ENCODE peak calls at places on chromosome 14, in ten cellular contexts. One of them, this sample, is unnamed.

GRCh38 chr14:76924363-76925151 is 98.3 kb downstream of the LRRC74A start:
- DNase-seq in GM10248: no peak
- DNase-seq in substantia nigra: peak
- DNase-seq in HT1080: no peak
- DNase-seq in heart left ventricle: no peak
- DNase-seq in HCT116: no peak
- DNase-seq in HFFc6: no peak
- DNase-seq in AG20443: no peak
- DNase-seq in GM03348: no peak
- DNase-seq in NCI-H2081: peak
- DNase-seq in this sample: peak

GRCh38 chr14:89422181-89422951 is 5.3 kb upstream of the FOXN3 start:
- DNase-seq in GM03348: no peak
- DNase-seq in HT1080: no peak
- DNase-seq in NCI-H2081: no peak
- DNase-seq in AG20443: no peak
- DNase-seq in HCT116: no peak
- DNase-seq in heart left ventricle: no peak
- DNase-seq in substantia nigra: no peak
- DNase-seq in HFFc6: no peak
- DNase-seq in GM10248: no peak
- DNase-seq in this sample: no peak

GRCh38 chr14:35949933-35950332 is 123.8 kb downstream of the BRMS1L start:
- DNase-seq in GM03348: no peak
- DNase-seq in HCT116: no peak
- DNase-seq in substantia nigra: no peak
- DNase-seq in heart left ventricle: no peak
- DNase-seq in HT1080: no peak
- DNase-seq in HFFc6: no peak
- DNase-seq in AG20443: no peak
- DNase-seq in NCI-H2081: peak
- DNase-seq in GM10248: no peak
- DNase-seq in this sample: no peak

GRCh38 chr14:94015223-94015622 is 10.9 kb upstream of the OTUB2 start:
- DNase-seq in AG20443: no peak
- DNase-seq in GM03348: no peak
- DNase-seq in NCI-H2081: no peak
- DNase-seq in heart left ventricle: no peak
- DNase-seq in HCT116: no peak
- DNase-seq in HT1080: no peak
- DNase-seq in GM10248: no peak
- DNase-seq in substantia nigra: no peak
- DNase-seq in HFFc6: no peak
- DNase-seq in this sample: no peak

GRCh38 chr14:74888164-74889158 is 6.7 kb downstream of the DLST start:
- DNase-seq in AG20443: no peak
- DNase-seq in substantia nigra: no peak
- DNase-seq in HCT116: peak
- DNase-seq in NCI-H2081: no peak
- DNase-seq in GM03348: no peak
- DNase-seq in HFFc6: peak
- DNase-seq in GM10248: no peak
- DNase-seq in HT1080: peak
- DNase-seq in heart left ventricle: no peak
- DNase-seq in this sample: no peak

GRCh38 chr14:74732387-74732786 is 19.4 kb downstream of the FCF1 start:
- DNase-seq in HCT116: no peak
- DNase-seq in GM10248: no peak
- DNase-seq in GM03348: no peak
- DNase-seq in NCI-H2081: no peak
- DNase-seq in substantia nigra: no peak
- DNase-seq in HT1080: no peak
- DNase-seq in HFFc6: no peak
- DNase-seq in AG20443: no peak
- DNase-seq in heart left ventricle: no peak
- DNase-seq in this sample: no peak

GRCh38 chr14:81164167-81164774 is 56.5 kb downstream of the GTF2A1 start:
- DNase-seq in NCI-H2081: peak
- DNase-seq in GM10248: peak
- DNase-seq in substantia nigra: peak
- DNase-seq in GM03348: peak
- DNase-seq in heart left ventricle: peak
- DNase-seq in AG20443: peak
- DNase-seq in HT1080: peak
- DNase-seq in HCT116: peak
- DNase-seq in HFFc6: peak
- DNase-seq in this sample: no peak

GRCh38 chr14:99884834-99885648 is 91.8 kb downstream of the EML1 start:
- DNase-seq in substantia nigra: peak
- DNase-seq in GM10248: peak
- DNase-seq in HCT116: peak
- DNase-seq in AG20443: peak
- DNase-seq in NCI-H2081: peak
- DNase-seq in HT1080: peak
- DNase-seq in HFFc6: peak
- DNase-seq in heart left ventricle: no peak
- DNase-seq in GM03348: peak
- DNase-seq in this sample: no peak

GRCh38 chr14:105881021-105881930 is 354.9 kb downstream of the TMEM121 start:
- DNase-seq in GM10248: peak
- DNase-seq in NCI-H2081: no peak
- DNase-seq in HFFc6: no peak
- DNase-seq in heart left ventricle: peak
- DNase-seq in substantia nigra: no peak
- DNase-seq in AG20443: no peak
- DNase-seq in HT1080: no peak
- DNase-seq in GM03348: no peak
- DNase-seq in HCT116: no peak
- DNase-seq in this sample: no peak

GRCh38 chr14:106556665-106557289 is 1030.4 kb downstream of the TMEM121 start:
- DNase-seq in substantia nigra: no peak
- DNase-seq in HFFc6: no peak
- DNase-seq in HCT116: no peak
- DNase-seq in AG20443: no peak
- DNase-seq in GM03348: no peak
- DNase-seq in HT1080: peak
- DNase-seq in NCI-H2081: no peak
- DNase-seq in heart left ventricle: no peak
- DNase-seq in GM10248: peak
- DNase-seq in this sample: no peak

GRCh38 chr14:74619672-74620131 is 7.7 kb upstream of the LTBP2 start:
- DNase-seq in HCT116: no peak
- DNase-seq in NCI-H2081: no peak
- DNase-seq in GM10248: no peak
- DNase-seq in HT1080: peak
- DNase-seq in GM03348: peak
- DNase-seq in heart left ventricle: peak
- DNase-seq in HFFc6: peak
- DNase-seq in AG20443: peak
- DNase-seq in substantia nigra: no peak
- DNase-seq in this sample: no peak

GRCh38 chr14:81211844-81212243 is 8.9 kb downstream of the GTF2A1 start:
- DNase-seq in heart left ventricle: peak
- DNase-seq in HFFc6: peak
- DNase-seq in GM10248: no peak
- DNase-seq in HCT116: no peak
- DNase-seq in GM03348: no peak
- DNase-seq in HT1080: no peak
- DNase-seq in AG20443: peak
- DNase-seq in substantia nigra: peak
- DNase-seq in NCI-H2081: no peak
- DNase-seq in this sample: no peak

GRCh38 chr14:20683896-20684661 is at the start of gene RNASE4:
- DNase-seq in substantia nigra: peak
- DNase-seq in heart left ventricle: peak
- DNase-seq in HT1080: peak
- DNase-seq in GM03348: peak
- DNase-seq in GM10248: peak
- DNase-seq in AG20443: peak
- DNase-seq in HFFc6: peak
- DNase-seq in HCT116: peak
- DNase-seq in NCI-H2081: peak
- DNase-seq in this sample: peak

GRCh38 chr14:81176224-81176623 is 44.5 kb downstream of the GTF2A1 start:
- DNase-seq in HFFc6: no peak
- DNase-seq in substantia nigra: peak
- DNase-seq in GM10248: no peak
- DNase-seq in AG20443: no peak
- DNase-seq in heart left ventricle: peak
- DNase-seq in GM03348: no peak
- DNase-seq in HCT116: no peak
- DNase-seq in NCI-H2081: no peak
- DNase-seq in HT1080: no peak
- DNase-seq in this sample: no peak

GRCh38 chr14:56487761-56488160 is 91.8 kb upstream of the TMEM260 start:
- DNase-seq in HT1080: no peak
- DNase-seq in NCI-H2081: no peak
- DNase-seq in GM10248: no peak
- DNase-seq in heart left ventricle: no peak
- DNase-seq in HFFc6: peak
- DNase-seq in GM03348: no peak
- DNase-seq in AG20443: peak
- DNase-seq in HCT116: no peak
- DNase-seq in substantia nigra: no peak
- DNase-seq in this sample: no peak

GRCh38 chr14:105884808-105885281 is 358.5 kb downstream of the TMEM121 start:
- DNase-seq in AG20443: no peak
- DNase-seq in HT1080: no peak
- DNase-seq in NCI-H2081: no peak
- DNase-seq in substantia nigra: no peak
- DNase-seq in GM10248: peak
- DNase-seq in heart left ventricle: peak
- DNase-seq in HFFc6: no peak
- DNase-seq in GM03348: no peak
- DNase-seq in HCT116: no peak
- DNase-seq in this sample: no peak

GRCh38 chr14:94636744-94637412 is 24.7 kb downstream of the SERPINA3 start:
- DNase-seq in GM03348: no peak
- DNase-seq in HCT116: peak
- DNase-seq in AG20443: no peak
- DNase-seq in substantia nigra: no peak
- DNase-seq in heart left ventricle: no peak
- DNase-seq in HFFc6: no peak
- DNase-seq in GM10248: no peak
- DNase-seq in NCI-H2081: no peak
- DNase-seq in HT1080: no peak
- DNase-seq in this sample: no peak

GRCh38 chr14:53613404-53614253 is 343.0 kb downstream of the BMP4 start:
- DNase-seq in NCI-H2081: no peak
- DNase-seq in substantia nigra: no peak
- DNase-seq in HT1080: peak
- DNase-seq in GM03348: no peak
- DNase-seq in GM10248: peak
- DNase-seq in AG20443: no peak
- DNase-seq in heart left ventricle: no peak
- DNase-seq in HCT116: peak
- DNase-seq in HFFc6: no peak
- DNase-seq in this sample: no peak

GRCh38 chr14:105161314-105161713 is 7.3 kb downstream of the JAG2 start:
- DNase-seq in substantia nigra: no peak
- DNase-seq in NCI-H2081: peak
- DNase-seq in HFFc6: no peak
- DNase-seq in GM10248: no peak
- DNase-seq in AG20443: no peak
- DNase-seq in HT1080: no peak
- DNase-seq in HCT116: no peak
- DNase-seq in heart left ventricle: no peak
- DNase-seq in GM03348: no peak
- DNase-seq in this sample: no peak

GRCh38 chr14:39322807-39323206 is 89.1 kb downstream of the MIA2 start:
- DNase-seq in HT1080: no peak
- DNase-seq in HFFc6: peak
- DNase-seq in HCT116: no peak
- DNase-seq in GM03348: peak
- DNase-seq in NCI-H2081: no peak
- DNase-seq in GM10248: no peak
- DNase-seq in AG20443: peak
- DNase-seq in heart left ventricle: no peak
- DNase-seq in substantia nigra: no peak
- DNase-seq in this sample: no peak

GRCh38 chr14:54338696-54339317 is 58.0 kb upstream of the CDKN3 start:
- DNase-seq in heart left ventricle: no peak
- DNase-seq in HCT116: peak
- DNase-seq in GM10248: no peak
- DNase-seq in HFFc6: peak
- DNase-seq in NCI-H2081: no peak
- DNase-seq in GM03348: peak
- DNase-seq in HT1080: peak
- DNase-seq in substantia nigra: no peak
- DNase-seq in AG20443: peak
- DNase-seq in this sample: no peak

GRCh38 chr14:55715889-55716288 is 135.9 kb downstream of the KTN1 start:
- DNase-seq in substantia nigra: no peak
- DNase-seq in AG20443: peak
- DNase-seq in heart left ventricle: peak
- DNase-seq in NCI-H2081: no peak
- DNase-seq in HFFc6: peak
- DNase-seq in HCT116: no peak
- DNase-seq in GM10248: no peak
- DNase-seq in HT1080: peak
- DNase-seq in GM03348: peak
- DNase-seq in this sample: no peak

GRCh38 chr14:36941783-36942521 is 230.5 kb downstream of the SLC25A21 start:
- DNase-seq in GM10248: peak
- DNase-seq in HFFc6: peak
- DNase-seq in GM03348: peak
- DNase-seq in NCI-H2081: peak
- DNase-seq in substantia nigra: peak
- DNase-seq in HCT116: peak
- DNase-seq in HT1080: peak
- DNase-seq in heart left ventricle: peak
- DNase-seq in AG20443: peak
- DNase-seq in this sample: no peak

GRCh38 chr14:101499080-101499479 is 62.2 kb upstream of the DIO3 start:
- DNase-seq in NCI-H2081: no peak
- DNase-seq in HCT116: no peak
- DNase-seq in GM03348: no peak
- DNase-seq in GM10248: no peak
- DNase-seq in heart left ventricle: peak
- DNase-seq in AG20443: no peak
- DNase-seq in substantia nigra: no peak
- DNase-seq in HFFc6: no peak
- DNase-seq in HT1080: no peak
- DNase-seq in this sample: no peak

GRCh38 chr14:49424436-49425331 is 161.5 kb downstream of the RPS29 start:
- DNase-seq in heart left ventricle: no peak
- DNase-seq in GM03348: no peak
- DNase-seq in GM10248: no peak
- DNase-seq in substantia nigra: no peak
- DNase-seq in NCI-H2081: no peak
- DNase-seq in HCT116: no peak
- DNase-seq in AG20443: no peak
- DNase-seq in HFFc6: no peak
- DNase-seq in HT1080: peak
- DNase-seq in this sample: no peak

GRCh38 chr14:33062476-33062875 is 123.8 kb downstream of the NPAS3 start:
- DNase-seq in substantia nigra: no peak
- DNase-seq in HCT116: no peak
- DNase-seq in AG20443: no peak
- DNase-seq in GM03348: no peak
- DNase-seq in HFFc6: no peak
- DNase-seq in NCI-H2081: no peak
- DNase-seq in HT1080: peak
- DNase-seq in heart left ventricle: no peak
- DNase-seq in GM10248: no peak
- DNase-seq in this sample: no peak

GRCh38 chr14:28784262-28785021 is 17.9 kb downstream of the FOXG1 start:
- DNase-seq in substantia nigra: no peak
- DNase-seq in HCT116: no peak
- DNase-seq in NCI-H2081: peak
- DNase-seq in GM10248: no peak
- DNase-seq in HT1080: no peak
- DNase-seq in GM03348: no peak
- DNase-seq in AG20443: no peak
- DNase-seq in heart left ventricle: no peak
- DNase-seq in HFFc6: no peak
- DNase-seq in this sample: no peak

GRCh38 chr14:99296517-99296916 is 24.5 kb upstream of the BCL11B start:
- DNase-seq in AG20443: no peak
- DNase-seq in HCT116: peak
- DNase-seq in substantia nigra: no peak
- DNase-seq in heart left ventricle: no peak
- DNase-seq in HT1080: no peak
- DNase-seq in GM10248: no peak
- DNase-seq in NCI-H2081: no peak
- DNase-seq in GM03348: no peak
- DNase-seq in HFFc6: no peak
- DNase-seq in this sample: no peak